ENCODE peak calls at places on chromosomes 6 and 20, in nine cellular contexts. F, G, U, M, Q, P, V, S and C are unnamed samples. For H3K4me1, the result is how much of the 10 kb centered on the place peaks cover.

GRCh38 chr20:4406627-4407026 is 315.1 kb upstream of the PRND start:
- DNase-seq in F (no peak), G (no peak), U (peak), M (no peak), Q (no peak), P (no peak), V (no peak), S (no peak), C (no peak)

GRCh38 chr6:49151461-49151860 is 311.6 kb downstream of the MMUT start:
- DNase-seq in F (no peak), G (no peak), U (no peak), M (no peak), Q (no peak), P (no peak), V (no peak), S (no peak), C (no peak)

GRCh38 chr20:21436186-21436585 is 38.9 kb upstream of the NKX2-4 start:
- DNase-seq in F (no peak), G (no peak), U (no peak), M (no peak), Q (peak), P (no peak), V (no peak), S (no peak), C (no peak)

GRCh38 chr6:45105170-45105820 is 222.8 kb upstream of the RUNX2 start:
- DNase-seq in F (no peak), G (no peak), U (no peak), M (no peak), Q (no peak), P (no peak), V (no peak), S (no peak), C (no peak)

GRCh38 chr20:32278199-32278643 is 770 bp downstream of the KIF3B start:
- DNase-seq in F (no peak), G (no peak), U (no peak), M (no peak), Q (no peak), P (no peak), V (no peak), S (no peak), C (no peak)

GRCh38 chr20:48791666-48792071 is 36.1 kb downstream of the PREX1 start:
- DNase-seq in F (peak), G (peak), U (no peak), M (no peak), Q (no peak), P (no peak), V (no peak), S (no peak), C (no peak)

GRCh38 chr6:150336299-150336698 is 32.5 kb upstream of the IYD start:
- DNase-seq in F (no peak), G (no peak), U (no peak), M (no peak), Q (no peak), P (no peak), V (no peak), S (no peak), C (no peak)

GRCh38 chr6:138654715-138655634 is 118.6 kb upstream of the CCDC28A start:
- DNase-seq in F (no peak), G (no peak), U (no peak), M (no peak), Q (no peak), P (no peak), V (no peak), S (no peak), C (no peak)

GRCh38 chr20:36145877-36146707 is 8.4 kb upstream of the EPB41L1 start:
- DNase-seq in F (no peak), G (no peak), U (peak), M (no peak), Q (no peak), P (peak), V (no peak), S (peak), C (no peak)

DNA sequence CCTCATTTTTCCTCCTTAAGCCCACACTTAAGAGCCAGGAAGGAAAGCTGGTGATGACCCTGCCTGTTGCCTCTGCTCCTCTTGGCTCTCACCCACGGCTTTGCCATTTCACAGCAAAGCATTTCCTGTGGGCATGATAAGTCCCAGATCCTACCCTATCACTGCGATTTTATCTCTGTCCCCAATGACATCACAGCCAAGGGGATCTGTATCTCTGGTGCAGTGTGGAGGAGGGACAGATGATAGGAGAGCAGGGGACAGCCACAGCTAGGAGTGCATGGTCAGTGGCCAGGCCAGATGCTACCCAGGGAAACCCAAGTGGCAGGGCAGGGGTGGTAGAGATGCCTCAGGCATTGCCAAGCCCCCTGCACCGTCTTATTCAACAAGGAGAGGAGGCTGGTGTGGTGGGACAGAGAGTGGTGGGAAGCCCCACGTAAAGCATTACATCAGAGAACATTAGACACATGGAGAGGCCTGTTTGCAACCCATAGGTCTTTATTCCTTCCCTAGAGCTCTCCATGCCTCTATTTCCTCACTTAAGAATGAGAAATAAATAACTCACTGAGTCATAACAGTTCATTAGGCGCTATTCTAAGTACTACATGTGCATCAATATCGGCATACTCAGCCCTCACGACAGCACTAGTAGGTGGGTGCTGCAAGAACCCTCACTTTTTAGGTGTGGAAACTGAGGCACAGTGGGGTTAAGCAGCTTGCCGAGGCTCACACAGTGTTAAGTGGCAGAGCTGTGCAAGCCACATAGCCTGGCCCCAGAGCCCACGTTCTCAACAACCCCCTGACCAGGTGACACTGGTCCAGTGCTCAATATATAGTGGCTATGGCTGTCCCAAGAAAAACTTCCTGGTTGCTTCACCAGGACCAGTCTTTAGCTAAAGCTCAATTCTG is 4.6 kb downstream of the TFEB start:
- DNase-seq in F (peak), G (no peak), U (peak), M (no peak), Q (no peak), P (no peak), V (no peak), S (no peak), C (no peak)
- TF ChIP-seq POLR2A in F (no peak), G (no peak), U (peak), M (no peak), Q (no peak), P (no peak), V (no peak), S (no peak), C (no peak)

GRCh38 chr20:45346851-45347250 is 1.4 kb downstream of the SDC4 start:
- DNase-seq in F (no peak), G (no peak), U (no peak), M (no peak), Q (no peak), P (no peak), V (no peak), S (no peak), C (no peak)
- H3K4me1 ChIP-seq in F (half or more), G (under half), U (half or more), M (under half), Q (half or more), P (half or more), V (under half), S (half or more), C (under half)

DNA sequence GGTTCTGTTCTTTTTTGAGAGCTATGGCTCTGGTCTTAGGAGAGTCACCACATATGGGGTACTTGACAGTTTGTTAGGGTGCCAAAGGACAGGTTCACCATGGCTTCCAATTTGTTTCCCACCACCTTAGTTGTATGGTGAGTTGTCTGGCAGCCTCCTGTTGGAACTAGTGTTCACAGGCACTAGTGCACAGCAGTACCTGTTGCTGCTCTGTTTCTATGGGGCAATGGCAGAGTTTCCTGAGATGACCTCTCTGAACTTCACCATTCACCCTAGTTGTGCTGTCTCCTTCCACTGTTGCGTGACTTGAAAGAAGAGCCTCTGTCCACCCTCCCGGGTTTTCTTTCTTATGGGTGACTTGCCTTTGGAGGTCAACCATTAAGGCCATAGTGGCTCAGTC is 129.1 kb downstream of the JARID2 start:
- DNase-seq in F (no peak), G (no peak), U (no peak), M (no peak), Q (no peak), P (no peak), V (no peak), S (no peak), C (no peak)
- H3K27ac ChIP-seq in F (no peak), G (no peak), U (no peak), M (no peak), Q (no peak), P (no peak), V (no peak), S (no peak), C (no peak)

DNA sequence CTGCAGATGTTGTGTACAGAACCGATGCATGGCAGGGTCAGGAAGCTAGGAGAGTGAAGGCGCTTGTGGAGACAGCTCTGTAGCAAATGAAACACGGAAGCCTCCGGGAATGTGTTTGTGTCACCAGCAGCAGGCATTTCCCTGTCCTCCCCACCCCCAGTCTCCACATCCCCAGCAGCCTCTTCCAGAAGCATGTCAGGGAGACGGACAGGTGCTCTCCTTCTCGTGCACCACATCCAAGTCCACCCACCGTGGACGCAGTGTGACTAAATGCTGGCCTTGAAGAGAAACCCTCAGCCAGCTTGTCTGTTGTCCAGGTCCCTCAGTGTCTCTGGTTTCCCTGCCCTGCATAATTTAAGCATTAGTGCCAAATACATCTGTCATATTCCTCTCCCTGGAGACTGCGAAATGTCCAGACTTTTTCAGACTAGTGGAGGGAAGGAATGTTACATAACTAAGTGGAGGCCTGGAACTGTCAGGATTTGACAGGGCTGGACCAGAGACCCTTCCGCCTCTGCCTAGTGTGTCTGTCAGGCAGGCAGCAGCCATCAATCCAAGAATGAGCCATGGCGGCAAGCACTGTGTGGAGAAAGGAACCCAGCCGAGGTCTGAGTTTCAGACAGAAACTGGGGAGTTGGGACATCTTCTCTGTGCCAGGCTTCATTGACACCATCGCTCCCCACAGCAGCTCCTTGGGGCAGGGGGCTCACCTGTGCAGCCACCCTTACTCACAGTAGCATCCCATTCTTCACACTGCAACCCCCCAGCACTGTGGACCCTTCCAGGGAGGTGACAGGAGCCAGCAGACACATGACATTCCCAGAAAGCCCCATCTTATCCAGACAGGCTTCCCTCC is 26.6 kb upstream of the PI16 start:
- DNase-seq in F (no peak), G (no peak), U (peak), M (no peak), Q (no peak), P (peak), V (no peak), S (no peak), C (no peak)
- TF ChIP-seq POLR2A in F (no peak), G (no peak), U (no peak), M (no peak), Q (no peak), P (no peak), V (no peak), S (no peak), C (no peak)

DNA sequence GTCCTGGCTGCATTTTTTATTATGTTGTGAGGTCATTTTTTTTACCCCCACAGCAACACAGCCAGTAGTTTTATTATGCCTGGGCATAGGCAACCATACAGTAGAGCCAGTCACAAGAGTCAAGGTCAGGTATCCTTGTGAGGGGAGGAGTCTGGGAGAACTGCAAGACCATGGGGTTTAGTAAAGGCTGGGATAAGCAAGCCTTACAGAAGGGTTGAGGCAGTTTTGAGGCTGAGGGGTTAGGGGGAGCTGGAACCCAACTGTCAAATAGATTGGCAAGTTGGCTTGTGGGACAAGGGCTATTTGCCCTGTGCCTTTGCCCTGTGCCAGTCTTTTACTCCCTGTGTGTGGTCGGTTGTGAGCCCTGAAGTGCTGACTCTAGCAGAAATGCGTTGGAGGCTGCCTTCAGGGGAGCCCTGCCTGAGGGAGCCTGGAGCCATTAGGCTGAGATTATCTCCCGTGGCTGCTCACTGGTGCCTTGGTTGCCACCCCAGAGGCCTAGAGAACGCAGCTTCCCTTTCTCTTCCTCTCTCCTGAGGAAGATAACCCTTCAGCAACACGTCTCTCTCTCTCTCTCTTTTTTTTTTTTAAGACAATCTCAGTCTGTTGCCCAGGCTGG is 31.1 kb downstream of the RALY start:
- DNase-seq in F (no peak), G (no peak), U (peak), M (no peak), Q (no peak), P (no peak), V (no peak), S (no peak), C (no peak)
- H3K4me1 ChIP-seq in F (half or more), G (under half), U (under half), M (under half), Q (under half), P (under half), V (under half), S (half or more), C (under half)

GRCh38 chr20:47392721-47393073 is 36.2 kb upstream of the ZMYND8 start:
- DNase-seq in F (no peak), G (no peak), U (no peak), M (no peak), Q (no peak), P (no peak), V (no peak), S (no peak), C (no peak)
- H3K27ac ChIP-seq in F (peak), G (no peak), U (no peak), M (no peak), Q (peak), P (no peak), V (no peak), S (peak), C (no peak)

DNA sequence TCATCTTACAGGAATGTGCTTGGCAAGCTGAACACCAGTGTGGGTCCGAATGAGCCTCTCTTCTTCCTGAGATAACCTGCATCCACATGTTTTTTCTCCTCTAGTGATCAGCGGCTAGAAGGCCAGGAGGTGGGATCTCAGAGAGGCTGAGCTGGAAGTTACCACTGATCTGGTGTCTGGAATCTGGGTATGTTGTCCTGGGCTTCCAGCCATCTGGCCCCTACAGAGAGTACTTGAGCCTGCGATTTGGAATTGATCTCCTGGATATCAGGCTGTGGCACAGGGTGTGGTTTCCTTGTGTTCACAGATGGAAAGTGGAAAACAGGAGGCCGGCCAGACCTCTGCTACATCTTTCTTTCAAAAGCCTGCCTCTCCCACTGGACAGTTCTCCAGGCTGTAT is 35.9 kb downstream of the SULF2 start:
- DNase-seq in F (no peak), G (no peak), U (no peak), M (no peak), Q (no peak), P (peak), V (no peak), S (no peak), C (no peak)
- TF ChIP-seq POLR2A in F (no peak), G (no peak), U (no peak), M (no peak), Q (no peak), P (no peak), V (no peak), S (no peak), C (no peak)

DNA sequence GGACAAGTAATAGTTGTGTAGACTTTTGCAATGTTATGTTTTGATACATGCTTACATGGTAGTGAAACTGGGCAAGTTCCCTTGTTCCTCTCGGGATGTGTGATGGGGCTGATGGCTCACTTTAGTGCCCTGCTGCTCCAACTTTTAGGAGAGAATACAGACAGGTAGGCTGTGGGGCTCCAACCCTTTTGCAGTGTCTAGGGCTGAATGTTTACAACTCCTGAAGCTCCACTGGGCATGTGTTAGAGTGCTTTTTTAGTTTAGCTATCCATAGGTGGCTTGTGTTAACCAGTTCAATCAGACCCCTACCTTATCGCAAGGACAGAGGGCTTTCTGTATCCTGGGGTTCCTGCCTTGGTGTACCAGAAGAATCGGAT is 33.8 kb downstream of the SERPINB6 start:
- DNase-seq in F (no peak), G (no peak), U (no peak), M (no peak), Q (no peak), P (no peak), V (no peak), S (no peak), C (no peak)
- H3K4me1 ChIP-seq in F (half or more), G (under half), U (under half), M (under half), Q (under half), P (under half), V (under half), S (under half), C (under half)

GRCh38 chr6:3228791-3229565 is 1.5 kb upstream of the TUBB2B start:
- DNase-seq in F (no peak), G (no peak), U (no peak), M (no peak), Q (no peak), P (no peak), V (no peak), S (no peak), C (no peak)

GRCh38 chr6:3229566-3230274 is 2.3 kb upstream of the TUBB2B start:
- DNase-seq in F (no peak), G (no peak), U (peak), M (no peak), Q (no peak), P (no peak), V (no peak), S (no peak), C (no peak)

GRCh38 chr6:3226422-3227362 is 761 bp downstream of the TUBB2B start:
- DNase-seq in F (no peak), G (peak), U (no peak), M (no peak), Q (no peak), P (no peak), V (no peak), S (no peak), C (no peak)

GRCh38 chr6:3227363-3228045 is at the start of gene TUBB2B:
- DNase-seq in F (no peak), G (peak), U (no peak), M (no peak), Q (no peak), P (peak), V (no peak), S (no peak), C (no peak)

GRCh38 chr6:3228046-3228671 is 706 bp upstream of the TUBB2B start:
- DNase-seq in F (peak), G (no peak), U (no peak), M (no peak), Q (no peak), P (no peak), V (no peak), S (no peak), C (no peak)
- H3K27ac ChIP-seq in F (no peak), G (no peak), U (no peak), M (peak), Q (peak), P (no peak), V (no peak), S (peak), C (no peak)